ENCODE peak calls at places on chromosomes 4 and X, in six cellular contexts. C is SK-N-SH, M is PC-3, E is GM23338, N is GM23248, V is OCI-LY7. K is an unnamed sample.

GRCh38 chr4:52051615-52052474 is 741 bp downstream of the SPATA18 start:
- DNase-seq in N (peak; percentile 95), E (peak; percentile 94), C (peak; percentile 75), V (no peak), M (no peak), K (no peak)

GRCh38 chr4:53592686-53593641 is 1.7 kb upstream of the LNX1 start:
- DNase-seq in M (no peak), V (no peak), C (no peak), E (peak; percentile 93), N (no peak), K (no peak)

GRCh38 chr4:15777697-15778096 is 431 bp upstream of the CD38 start:
- DNase-seq in E (no peak), N (no peak), M (no peak), C (no peak), V (no peak), K (no peak)

GRCh38 chr4:139861471-139861870 is 195.9 kb downstream of the MGST2 start:
- DNase-seq in E (no peak), V (no peak), C (no peak), M (no peak), N (no peak), K (no peak)

GRCh38 chrX:106752101-106752678 is 25.7 kb downstream of the RNF128 start:
- DNase-seq in V (peak; percentile 0), N (peak; percentile 13), M (peak; percentile 23), C (no peak), E (peak; percentile 46), K (peak; percentile 45)

GRCh38 chr4:7565483-7565882 is 130.8 kb upstream of the PSAPL1 start:
- DNase-seq in C (no peak), E (no peak), M (no peak), N (no peak), V (no peak), K (no peak)

GRCh38 chr4:14446311-14446710 is 556.0 kb upstream of the CPEB2 start:
- DNase-seq in M (peak; percentile 60), N (no peak), C (no peak), E (no peak), V (no peak), K (no peak)

GRCh38 chrX:34629572-34629971 is 27.5 kb downstream of the TMEM47 start:
- DNase-seq in E (no peak), C (no peak), M (no peak), N (peak; percentile 59), V (no peak), K (no peak)

GRCh38 chrX:137574102-137574783 is 8.3 kb downstream of the ZIC3 start:
- DNase-seq in V (no peak), C (no peak), N (no peak), E (peak; percentile 85), M (no peak), K (no peak)

GRCh38 chr4:134470544-134470943 is 269.0 kb upstream of the PABPC4L start:
- DNase-seq in V (no peak), N (no peak), E (peak; percentile 59), C (no peak), M (peak; percentile 34), K (peak; percentile 58)

GRCh38 chr4:67122029-67122428 is 423.3 kb downstream of the CENPC start:
- DNase-seq in V (no peak), N (no peak), C (no peak), E (peak; percentile 75), M (peak; percentile 66), K (peak; percentile 44)

GRCh38 chr4:101224358-101225218 is 122.7 kb downstream of the PPP3CA start:
- DNase-seq in V (no peak), E (no peak), M (no peak), N (no peak), C (no peak), K (no peak)

GRCh38 chrX:46376246-46376885 is 168.9 kb downstream of the ZNF674 start:
- DNase-seq in V (peak; percentile 6), E (peak; percentile 69), C (no peak), N (peak; percentile 75), M (peak; percentile 79), K (peak; percentile 64)

GRCh38 chr4:72902354-72902753 is 167.2 kb downstream of the COX18 start:
- DNase-seq in N (no peak), C (no peak), E (no peak), V (no peak), M (peak; percentile 73), K (no peak)

GRCh38 chr4:168881754-168882153 is 128.3 kb downstream of the CBR4 start:
- DNase-seq in M (peak; percentile 36), N (peak; percentile 31), V (no peak), C (no peak), E (no peak), K (no peak)

GRCh38 chr4:121143126-121143525 is 21.0 kb downstream of the TNIP3 start:
- DNase-seq in E (no peak), V (no peak), M (no peak), N (peak; percentile 63), C (no peak), K (no peak)

GRCh38 chr4:37073226-37073840 is 171.2 kb upstream of the NWD2 start:
- DNase-seq in C (peak; percentile 26), E (no peak), N (no peak), M (peak; percentile 6), V (no peak), K (no peak)

GRCh38 chr4:88964450-88964849 is 92.5 kb downstream of the FAM13A start:
- DNase-seq in M (peak; percentile 55), N (peak; percentile 74), V (no peak), C (no peak), E (no peak), K (no peak)

GRCh38 chr4:78059524-78059889 is 2.4 kb downstream of the FRAS1 start:
- DNase-seq in C (peak; percentile 70), M (peak; percentile 84), E (peak; percentile 97), N (peak; percentile 92), V (peak; percentile 50), K (no peak)

GRCh38 chr4:168102403-168102802 is 10.1 kb downstream of the ANXA10 start:
- DNase-seq in E (no peak), C (no peak), M (no peak), V (no peak), N (no peak), K (no peak)

GRCh38 chr4:186714006-186714675 is 9.5 kb downstream of the FAT1 start:
- DNase-seq in N (no peak), V (no peak), C (no peak), M (no peak), E (no peak), K (no peak)
- H3K4me1 ChIP-seq in N (no peaks in the 10 kb centered on the region), V (no peaks in the 10 kb centered on the region), C (no peaks in the 10 kb centered on the region), M (no peaks in the 10 kb centered on the region), E (peaks cover 32% of the 10 kb centered on the region), K (no peaks in the 10 kb centered on the region)

DNA sequence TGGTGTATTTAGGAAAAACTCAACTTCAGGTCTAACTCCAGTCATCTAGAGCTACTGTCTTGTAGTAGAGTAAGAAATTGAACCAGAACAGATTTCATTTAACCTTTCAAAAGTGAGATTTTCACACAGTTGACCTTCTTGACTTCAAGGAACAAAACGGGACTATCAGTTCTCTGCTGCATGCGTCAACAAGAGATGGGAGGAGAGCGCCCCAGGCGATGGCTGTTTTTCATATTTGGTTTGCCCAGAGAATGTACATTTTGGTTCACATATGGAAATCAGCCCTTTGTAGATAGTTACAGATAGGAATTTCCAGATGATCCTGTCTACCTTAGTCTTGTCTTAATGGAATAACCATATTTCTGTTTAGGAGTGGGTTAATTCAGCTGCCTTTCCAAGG is 158.1 kb downstream of the POLA1 start:
- DNase-seq in C (no peak), E (no peak), M (no peak), N (no peak), V (no peak), K (no peak)
- H3K79me2 ChIP-seq in C (no peaks in the 10 kb centered on the region), E (no peaks in the 10 kb centered on the region), M (no peaks in the 10 kb centered on the region), N (no peaks in the 10 kb centered on the region), V (no peaks in the 10 kb centered on the region), K (no peaks in the 10 kb centered on the region)

GRCh38 chr4:4281787-4282186 is 8.2 kb downstream of the LYAR start:
- DNase-seq in V (no peak), N (no peak), M (no peak), C (no peak), E (no peak), K (no peak)
- H3K36me3 ChIP-seq in V (peaks cover 93% of the 10 kb centered on the region), N (peaks cover 39% of the 10 kb centered on the region), M (peaks cover 79% of the 10 kb centered on the region), C (peaks cover 86% of the 10 kb centered on the region), E (peaks cover 71% of the 10 kb centered on the region), K (peaks cover 59% of the 10 kb centered on the region)

GRCh38 chr4:1871471-1872021 is 353 bp downstream of the NSD2 start:
- DNase-seq in V (peak; percentile 50), N (peak; percentile 59), M (no peak), E (peak; percentile 56), C (peak; percentile 85), K (no peak)

GRCh38 chr4:1873291-1873690 is 2.1 kb downstream of the NSD2 start:
- DNase-seq in M (no peak), E (no peak), V (no peak), N (no peak), C (no peak), K (peak; percentile 53)

GRCh38 chr4:1873776-1874175 is 2.6 kb downstream of the NSD2 start:
- DNase-seq in V (no peak), C (no peak), M (peak; percentile 31), N (no peak), E (no peak), K (no peak)

GRCh38 chr4:1872918-1873269 is 1.7 kb downstream of the NSD2 start:
- DNase-seq in V (peak; percentile 48), M (peak; percentile 64), E (no peak), C (no peak), N (peak; percentile 87), K (no peak)

GRCh38 chr4:1874207-1874606 is 3.0 kb downstream of the NSD2 start:
- DNase-seq in N (no peak), C (no peak), E (no peak), M (no peak), V (no peak), K (no peak)
- H3K4me1 ChIP-seq in N (peaks cover 36% of the 10 kb centered on the region), C (peaks cover 20% of the 10 kb centered on the region), E (peaks cover 27% of the 10 kb centered on the region), M (peaks cover 25% of the 10 kb centered on the region), V (peaks cover 33% of the 10 kb centered on the region), K (peaks cover 33% of the 10 kb centered on the region)

GRCh38 chr4:184453402-184454160 is 20.8 kb downstream of the IRF2 start:
- DNase-seq in N (peak; percentile 91), E (peak; percentile 47), C (no peak), V (peak; percentile 74), M (peak; percentile 42), K (peak; percentile 70)
- H3K79me2 ChIP-seq in N (peaks cover 98% of the 10 kb centered on the region), E (peaks cover 93% of the 10 kb centered on the region), C (peaks cover 89% of the 10 kb centered on the region), V (peaks cover 76% of the 10 kb centered on the region), M (peaks cover 48% of the 10 kb centered on the region), K (peaks cover 81% of the 10 kb centered on the region)

GRCh38 chrX:71291381-71291780 is 7.9 kb downstream of the NONO start:
- DNase-seq in N (no peak), M (no peak), E (no peak), C (no peak), V (no peak), K (no peak)
- H3K36me3 ChIP-seq in N (peaks cover 30% of the 10 kb centered on the region), M (peaks cover 47% of the 10 kb centered on the region), E (peaks cover 50% of the 10 kb centered on the region), C (peaks cover 33% of the 10 kb centered on the region), V (peaks cover 88% of the 10 kb centered on the region), K (peaks cover 44% of the 10 kb centered on the region)

GRCh38 chrX:30573125-30573524 is 4.4 kb downstream of the TASL start:
- DNase-seq in E (no peak), M (no peak), N (no peak), C (no peak), V (no peak), K (no peak)
- H3K4me1 ChIP-seq in E (no peaks in the 10 kb centered on the region), M (peaks cover 12% of the 10 kb centered on the region), N (peaks cover 9% of the 10 kb centered on the region), C (no peaks in the 10 kb centered on the region), V (peaks cover 22% of the 10 kb centered on the region), K (peaks cover 18% of the 10 kb centered on the region)

DNA sequence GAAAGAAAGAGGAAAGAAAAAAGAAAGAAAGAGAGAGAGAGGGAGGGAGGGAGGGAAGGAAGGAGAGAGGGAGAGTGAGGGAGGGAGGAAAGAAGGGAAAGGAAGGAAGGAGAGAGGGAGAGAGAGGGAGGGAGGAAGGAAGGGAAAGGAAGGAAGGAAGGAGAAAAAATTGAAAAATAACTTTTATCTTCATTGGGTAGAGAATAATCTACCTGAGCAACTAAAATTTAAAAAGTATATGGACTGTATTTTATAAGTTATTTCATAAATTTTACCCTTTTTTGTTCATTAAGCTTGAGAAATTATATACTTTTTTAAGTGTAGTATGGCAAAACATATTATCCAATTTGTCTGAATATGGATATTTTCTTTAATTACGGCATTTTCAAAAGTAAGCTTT is 32.0 kb downstream of the ARSJ start:
- DNase-seq in V (no peak), C (no peak), N (no peak), E (no peak), M (no peak), K (no peak)
- H3K79me2 ChIP-seq in V (no peaks in the 10 kb centered on the region), C (peaks cover 97% of the 10 kb centered on the region), N (peaks cover 92% of the 10 kb centered on the region), E (no peaks in the 10 kb centered on the region), M (peaks cover 5% of the 10 kb centered on the region), K (no peaks in the 10 kb centered on the region)

K was measured in Karpas-422.